ENCODE peak calls at places on chromosome 2, in five cellular contexts. One of them, this sample, is unnamed.

GRCh38 chr2:231715988-231716616 is 7.8 kb downstream of the PTMA start:
- DNase-seq in H1: no peak
- DNase-seq in IMR-90: peak; percentile 62
- DNase-seq in H9: no peak
- DNase-seq in neuronal stem cell: no peak
- DNase-seq in this sample: peak; percentile 67

GRCh38 chr2:18268400-18268799 is 292.1 kb downstream of the RDH14 start:
- DNase-seq in H1: no peak
- DNase-seq in IMR-90: peak; percentile 18
- DNase-seq in H9: no peak
- DNase-seq in neuronal stem cell: no peak
- DNase-seq in this sample: no peak

GRCh38 chr2:154697422-154698237 is 865 bp upstream of the KCNJ3 start:
- DNase-seq in H1: no peak
- DNase-seq in IMR-90: no peak
- DNase-seq in H9: peak; percentile 62
- DNase-seq in neuronal stem cell: peak; percentile 46
- DNase-seq in this sample: no peak

GRCh38 chr2:216768908-216769401 is 73.6 kb upstream of the IGFBP5 start:
- DNase-seq in H1: no peak
- DNase-seq in IMR-90: no peak
- DNase-seq in H9: no peak
- DNase-seq in neuronal stem cell: no peak
- DNase-seq in this sample: no peak

GRCh38 chr2:81324046-81324445 is 1019.5 kb upstream of the LRRTM1 start:
- DNase-seq in H1: peak; percentile 17
- DNase-seq in IMR-90: no peak
- DNase-seq in H9: peak; percentile 62
- DNase-seq in neuronal stem cell: no peak
- DNase-seq in this sample: peak; percentile 3

GRCh38 chr2:40642726-40643125 is 190.8 kb upstream of the SLC8A1 start:
- DNase-seq in H1: no peak
- DNase-seq in IMR-90: no peak
- DNase-seq in H9: no peak
- DNase-seq in neuronal stem cell: no peak
- DNase-seq in this sample: no peak

GRCh38 chr2:55364189-55365055 is 55.2 kb downstream of the CCDC88A start:
- DNase-seq in H1: no peak
- DNase-seq in IMR-90: peak; percentile 98
- DNase-seq in H9: no peak
- DNase-seq in neuronal stem cell: no peak
- DNase-seq in this sample: peak; percentile 15

GRCh38 chr2:46737577-46737976 is 178.0 kb downstream of the MCFD2 start:
- DNase-seq in H1: no peak
- DNase-seq in IMR-90: peak; percentile 80
- DNase-seq in H9: no peak
- DNase-seq in neuronal stem cell: no peak
- DNase-seq in this sample: no peak

GRCh38 chr2:170553748-170554147 is 161.4 kb upstream of the SP5 start:
- DNase-seq in H1: no peak
- DNase-seq in IMR-90: no peak
- DNase-seq in H9: no peak
- DNase-seq in neuronal stem cell: no peak
- DNase-seq in this sample: no peak

GRCh38 chr2:119517433-119517832 is 6.8 kb downstream of the SCTR start:
- DNase-seq in H1: no peak
- DNase-seq in IMR-90: peak; percentile 21
- DNase-seq in H9: peak; percentile 75
- DNase-seq in neuronal stem cell: peak; percentile 48
- DNase-seq in this sample: peak; percentile 43

GRCh38 chr2:152247337-152247695 is 71.8 kb upstream of the STAM2 start:
- DNase-seq in H1: no peak
- DNase-seq in IMR-90: peak; percentile 55
- DNase-seq in H9: no peak
- DNase-seq in neuronal stem cell: no peak
- DNase-seq in this sample: no peak

GRCh38 chr2:238379096-238379810 is 47.5 kb upstream of the ASB1 start:
- DNase-seq in H1: no peak
- DNase-seq in IMR-90: peak; percentile 77
- DNase-seq in H9: no peak
- DNase-seq in neuronal stem cell: no peak
- DNase-seq in this sample: no peak

GRCh38 chr2:101823347-101823791 is 125.9 kb downstream of the MAP4K4 start:
- DNase-seq in H1: no peak
- DNase-seq in IMR-90: peak; percentile 82
- DNase-seq in H9: peak; percentile 75
- DNase-seq in neuronal stem cell: peak; percentile 54
- DNase-seq in this sample: peak; percentile 71

GRCh38 chr2:236169741-236170654 is 1.8 kb upstream of the GBX2 start:
- DNase-seq in H1: no peak
- DNase-seq in IMR-90: no peak
- DNase-seq in H9: no peak
- DNase-seq in neuronal stem cell: peak; percentile 48
- DNase-seq in this sample: no peak

GRCh38 chr2:8643996-8644356 is 37.9 kb upstream of the ID2 start:
- DNase-seq in H1: no peak
- DNase-seq in IMR-90: no peak
- DNase-seq in H9: no peak
- DNase-seq in neuronal stem cell: no peak
- DNase-seq in this sample: no peak

GRCh38 chr2:8645176-8645831 is 36.6 kb upstream of the ID2 start:
- DNase-seq in H1: no peak
- DNase-seq in IMR-90: no peak
- DNase-seq in H9: no peak
- DNase-seq in neuronal stem cell: no peak
- DNase-seq in this sample: no peak

GRCh38 chr2:8644605-8645175 is 37.2 kb upstream of the ID2 start:
- DNase-seq in H1: no peak
- DNase-seq in IMR-90: no peak
- DNase-seq in H9: peak; percentile 51
- DNase-seq in neuronal stem cell: no peak
- DNase-seq in this sample: no peak

GRCh38 chr2:8642332-8643078 is 39.4 kb upstream of the ID2 start:
- DNase-seq in H1: no peak
- DNase-seq in IMR-90: no peak
- DNase-seq in H9: no peak
- DNase-seq in neuronal stem cell: peak; percentile 26
- DNase-seq in this sample: no peak

GRCh38 chr2:8643238-8643995 is 38.4 kb upstream of the ID2 start:
- DNase-seq in H1: no peak
- DNase-seq in IMR-90: no peak
- DNase-seq in H9: no peak
- DNase-seq in neuronal stem cell: no peak
- DNase-seq in this sample: no peak
- H4K91ac ChIP-seq in H1: peak overlapping the region; percentile 41
- H4K91ac ChIP-seq in IMR-90: no peak overlapping the region
- H4K91ac ChIP-seq in H9: no peak overlapping the region
- H4K91ac ChIP-seq in neuronal stem cell: no peak overlapping the region
- H4K91ac ChIP-seq in this sample: no peak overlapping the region

DNA sequence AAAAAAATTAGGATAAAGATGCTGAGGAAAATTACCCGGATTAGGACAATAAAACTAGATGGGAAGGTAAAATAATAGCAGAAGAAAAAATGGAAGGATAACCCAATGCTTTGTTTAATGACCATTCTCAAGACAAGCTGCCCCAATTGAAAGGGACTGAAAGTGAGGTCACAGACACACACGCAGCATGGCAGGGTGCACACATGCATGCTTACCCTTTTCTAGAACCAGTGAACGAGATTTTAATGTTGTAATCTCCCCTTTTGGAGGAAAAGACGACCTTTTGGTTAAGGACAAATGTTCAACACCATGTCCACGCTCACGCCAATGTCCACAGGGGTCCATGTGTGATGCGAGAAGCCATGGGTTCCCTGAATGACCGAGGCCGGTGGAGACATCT is 70.9 kb downstream of the DDX1 start:
- DNase-seq in H1: no peak
- DNase-seq in IMR-90: no peak
- DNase-seq in H9: no peak
- DNase-seq in neuronal stem cell: no peak
- DNase-seq in this sample: no peak
- H4K91ac ChIP-seq in H1: no peak overlapping the region
- H4K91ac ChIP-seq in IMR-90: no peak overlapping the region
- H4K91ac ChIP-seq in H9: no peak overlapping the region
- H4K91ac ChIP-seq in neuronal stem cell: no peak overlapping the region
- H4K91ac ChIP-seq in this sample: no peak overlapping the region

GRCh38 chr2:523698-524270 is 153.4 kb downstream of the TMEM18 start:
- DNase-seq in H1: no peak
- DNase-seq in IMR-90: no peak
- DNase-seq in H9: no peak
- DNase-seq in neuronal stem cell: no peak
- DNase-seq in this sample: no peak
- H4K91ac ChIP-seq in H1: no peak overlapping the region
- H4K91ac ChIP-seq in IMR-90: no peak overlapping the region
- H4K91ac ChIP-seq in H9: no peak overlapping the region
- H4K91ac ChIP-seq in neuronal stem cell: no peak overlapping the region
- H4K91ac ChIP-seq in this sample: no peak overlapping the region

GRCh38 chr2:127565261-127566138 is 30.0 kb downstream of the MYO7B start:
- DNase-seq in H1: no peak
- DNase-seq in IMR-90: no peak
- DNase-seq in H9: peak; percentile 19
- DNase-seq in neuronal stem cell: no peak
- DNase-seq in this sample: no peak
- H4K91ac ChIP-seq in H1: no peak overlapping the region
- H4K91ac ChIP-seq in IMR-90: no peak overlapping the region
- H4K91ac ChIP-seq in H9: no peak overlapping the region
- H4K91ac ChIP-seq in neuronal stem cell: no peak overlapping the region
- H4K91ac ChIP-seq in this sample: no peak overlapping the region

GRCh38 chr2:218291934-218292699 is at the start of gene TMBIM1:
- DNase-seq in H1: no peak
- DNase-seq in IMR-90: peak; percentile 58
- DNase-seq in H9: peak; percentile 74
- DNase-seq in neuronal stem cell: peak; percentile 61
- DNase-seq in this sample: peak; percentile 80

GRCh38 chr2:218289639-218290315 is 2.5 kb downstream of the TMBIM1 start:
- DNase-seq in H1: no peak
- DNase-seq in IMR-90: peak; percentile 36
- DNase-seq in H9: no peak
- DNase-seq in neuronal stem cell: no peak
- DNase-seq in this sample: peak; percentile 82

GRCh38 chr2:218292700-218293014 is 354 bp upstream of the TMBIM1 start:
- DNase-seq in H1: no peak
- DNase-seq in IMR-90: no peak
- DNase-seq in H9: no peak
- DNase-seq in neuronal stem cell: no peak
- DNase-seq in this sample: no peak

GRCh38 chr2:218291318-218291933 is 877 bp downstream of the TMBIM1 start:
- DNase-seq in H1: no peak
- DNase-seq in IMR-90: peak; percentile 31
- DNase-seq in H9: no peak
- DNase-seq in neuronal stem cell: no peak
- DNase-seq in this sample: no peak

DNA sequence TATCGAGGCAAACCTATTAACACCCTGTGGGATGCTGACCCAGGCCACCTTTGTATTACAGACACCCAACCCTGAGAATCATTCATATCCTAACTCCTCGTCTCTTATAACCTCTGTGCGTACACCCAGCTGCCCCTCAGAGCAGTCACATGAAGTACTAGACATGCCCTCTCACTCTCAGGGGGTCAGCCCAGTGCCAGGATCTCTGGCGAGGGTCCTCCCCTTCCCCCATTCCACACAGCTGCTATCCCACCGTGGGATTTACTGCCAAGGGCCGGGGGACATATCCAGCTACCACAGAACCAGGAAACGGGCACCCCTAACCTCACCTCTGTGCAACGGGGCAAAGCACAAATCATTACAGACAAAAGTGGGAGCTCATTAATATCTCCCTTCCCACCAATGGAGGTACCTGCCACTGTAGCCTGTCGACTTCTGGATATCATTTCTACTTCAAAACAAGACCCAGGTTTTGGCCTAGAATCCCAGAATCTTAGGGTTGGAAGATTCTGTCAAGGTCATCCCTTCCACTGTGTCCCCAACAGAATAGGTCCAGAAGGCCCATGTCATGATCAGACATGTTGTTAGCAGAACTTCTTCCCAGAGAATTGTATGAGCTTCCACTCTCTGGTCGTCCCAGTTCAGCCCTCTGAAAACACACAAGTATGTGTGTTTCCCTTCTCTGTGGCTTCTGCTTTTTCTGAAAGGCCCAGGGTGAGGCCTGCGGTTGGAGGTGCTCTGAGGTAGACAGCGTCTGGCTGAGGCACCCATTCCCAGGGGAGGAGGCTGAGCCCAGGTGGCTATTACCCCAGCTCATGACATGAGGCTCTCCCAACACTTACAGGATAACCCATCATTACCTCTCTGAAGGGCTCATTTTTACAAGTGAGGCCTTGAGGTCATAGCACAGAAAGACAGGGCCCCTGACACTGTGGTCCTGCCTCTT is 1.7 kb downstream of the TMBIM1 start:
- DNase-seq in H1: no peak
- DNase-seq in IMR-90: no peak
- DNase-seq in H9: no peak
- DNase-seq in neuronal stem cell: no peak
- DNase-seq in this sample: no peak
- H4K91ac ChIP-seq in H1: no peak overlapping the region
- H4K91ac ChIP-seq in IMR-90: peak overlapping the region; percentile 26
- H4K91ac ChIP-seq in H9: no peak overlapping the region
- H4K91ac ChIP-seq in neuronal stem cell: no peak overlapping the region
- H4K91ac ChIP-seq in this sample: peak overlapping the region; percentile 18

DNA sequence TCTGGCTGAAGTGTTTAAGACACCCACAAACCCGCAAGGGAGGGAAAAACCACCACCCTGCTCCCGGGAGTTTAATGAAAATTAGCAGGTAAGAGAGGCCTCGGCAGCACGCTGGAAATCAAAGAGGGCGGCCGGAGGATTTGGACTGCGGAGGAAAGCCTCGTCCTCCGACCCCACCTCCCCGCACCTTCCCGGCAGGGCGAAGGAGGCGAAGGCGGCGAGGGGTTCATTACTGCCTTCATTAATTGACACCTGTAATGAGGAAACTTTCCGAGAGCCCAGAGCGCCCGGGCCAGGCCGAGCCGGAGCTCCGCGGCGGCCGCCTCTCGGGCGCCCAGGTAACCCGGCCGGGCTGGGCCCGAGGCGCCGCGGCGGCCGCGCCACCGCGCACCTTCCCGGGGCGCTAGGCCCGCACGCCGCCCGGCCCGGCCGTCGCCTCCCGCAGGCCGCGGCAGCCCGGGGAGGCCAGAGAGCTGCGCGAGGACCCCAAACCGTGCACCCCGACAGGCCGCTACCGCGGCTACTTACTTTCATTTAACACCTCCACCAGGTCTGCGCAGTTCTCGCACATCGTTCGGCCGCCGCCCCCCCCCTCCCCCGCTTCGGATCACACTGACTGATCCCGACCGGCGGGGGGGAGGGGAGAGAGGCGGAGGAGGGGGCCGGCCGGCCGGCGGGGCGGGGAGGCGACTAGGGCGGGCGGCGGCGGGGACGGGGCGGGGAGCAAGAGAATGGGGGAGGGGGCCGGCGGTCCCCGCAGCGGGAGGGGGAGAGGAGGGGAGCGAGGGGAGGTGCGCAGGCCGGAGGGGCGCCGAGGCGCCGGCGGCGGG is 550 bp downstream of the USP34 start:
- DNase-seq in H1: no peak
- DNase-seq in IMR-90: no peak
- DNase-seq in H9: peak; percentile 88
- DNase-seq in neuronal stem cell: peak; percentile 87
- DNase-seq in this sample: peak; percentile 84
- H4K91ac ChIP-seq in H1: peak overlapping the region; percentile 42
- H4K91ac ChIP-seq in IMR-90: peak overlapping the region; percentile 66
- H4K91ac ChIP-seq in H9: no peak overlapping the region
- H4K91ac ChIP-seq in neuronal stem cell: no peak overlapping the region
- H4K91ac ChIP-seq in this sample: no peak overlapping the region

This sample was measured in mesenchymal stem cell.